ENCODE peak calls at places on chromosomes 13 and 19, in ten cellular contexts. P is heart right ventricle, Q is transverse colon, E is OCI-LY7, L is activated B cell treated with CpG ODN at 0.5 μM for 24 hours, W is ovary, F is AG09319, C is HFFc6, S is cardiac muscle cell, X is fibroblast of pulmonary artery. Y is an unnamed sample.

GRCh38 chr19:45506991-45507863 is at the start of gene VASP:
- DNase-seq in X (peak), E (peak), C (peak), Q (peak), F (no peak), P (peak), S (peak), L (peak), W (peak), Y (no peak)

GRCh38 chr13:24159921-24160324 is 597 bp upstream of the SPATA13 start:
- DNase-seq in Q (no peak), C (no peak), X (no peak), P (no peak), E (no peak), S (no peak), W (no peak), F (no peak), L (no peak), Y (no peak)

GRCh38 chr13:25489238-25489637 is 117.5 kb downstream of the ATP8A2 start:
- DNase-seq in P (no peak), W (no peak), X (no peak), L (no peak), S (no peak), Q (no peak), E (no peak), F (no peak), C (no peak), Y (no peak)

GRCh38 chr19:37362733-37363132 is 8.2 kb upstream of the ZNF527 start:
- DNase-seq in W (no peak), S (peak), C (no peak), L (no peak), E (peak), X (peak), P (no peak), Q (no peak), F (no peak), Y (no peak)

GRCh38 chr19:16442386-16443276 is 29.1 kb downstream of the EPS15L1 start:
- DNase-seq in C (no peak), F (no peak), E (no peak), L (no peak), Q (peak), X (no peak), W (no peak), S (peak), P (peak), Y (no peak)

GRCh38 chr13:58495668-58496067 is 864.1 kb downstream of the PCDH17 start:
- DNase-seq in S (no peak), E (no peak), Q (no peak), W (no peak), X (no peak), F (no peak), P (no peak), C (no peak), L (no peak), Y (no peak)

GRCh38 chr19:34232566-34233481 is 21.5 kb upstream of the GARRE1 start:
- DNase-seq in F (peak), P (peak), L (no peak), Q (no peak), X (peak), W (peak), E (no peak), S (no peak), C (peak), Y (peak)

GRCh38 chr13:46885018-46885417 is 11.8 kb downstream of the HTR2A start:
- DNase-seq in Q (no peak), P (no peak), S (no peak), X (no peak), C (peak), W (no peak), F (no peak), E (no peak), L (no peak), Y (no peak)

GRCh38 chr13:92074658-92075057 is 676.2 kb downstream of the GPC5 start:
- DNase-seq in P (no peak), X (peak), S (peak), Q (no peak), C (no peak), E (peak), F (no peak), L (no peak), W (no peak), Y (no peak)

GRCh38 chr13:42041017-42041683 is 7.3 kb upstream of the DGKH start:
- DNase-seq in E (peak), P (peak), X (peak), F (no peak), W (peak), S (peak), L (peak), C (peak), Q (peak), Y (no peak)

DNA sequence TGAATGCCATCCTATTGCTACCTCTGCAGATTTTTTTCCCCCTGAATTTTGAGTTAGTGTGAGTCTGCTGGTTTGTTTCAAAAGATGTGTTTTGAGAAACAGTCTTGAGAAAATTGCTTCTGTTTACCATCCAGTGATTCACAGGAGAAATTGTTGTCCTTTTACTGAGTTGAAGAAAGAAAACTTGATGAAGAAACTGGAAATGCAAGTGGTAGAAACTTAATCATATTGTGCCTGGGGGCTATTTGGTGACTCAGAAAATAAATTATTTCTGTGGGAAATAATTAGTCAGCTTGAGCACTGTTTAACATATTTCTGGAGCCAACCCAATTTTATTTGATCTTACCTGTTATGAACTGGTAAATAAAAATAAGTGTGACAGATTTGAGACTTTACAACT is 35.4 kb downstream of the PAN3 start:
- DNase-seq in F (no peak), W (no peak), Q (no peak), L (no peak), C (no peak), P (no peak), S (no peak), E (no peak), X (no peak), Y (no peak)
- TF ChIP-seq CTCF in F (no peak), W (no peak), Q (no peak), L (no peak), C (no peak), P (no peak), S (no peak), E (no peak), X (no peak), Y (no peak)

GRCh38 chr13:27556109-27556508 is 64.2 kb downstream of the LNX2 start:
- DNase-seq in L (no peak), F (peak), C (peak), P (peak), W (no peak), S (no peak), X (peak), E (no peak), Q (no peak), Y (peak)
- TF ChIP-seq CTCF in L (no peak), F (peak), C (peak), P (no peak), W (no peak), S (peak), X (no peak), E (no peak), Q (no peak), Y (peak)

DNA sequence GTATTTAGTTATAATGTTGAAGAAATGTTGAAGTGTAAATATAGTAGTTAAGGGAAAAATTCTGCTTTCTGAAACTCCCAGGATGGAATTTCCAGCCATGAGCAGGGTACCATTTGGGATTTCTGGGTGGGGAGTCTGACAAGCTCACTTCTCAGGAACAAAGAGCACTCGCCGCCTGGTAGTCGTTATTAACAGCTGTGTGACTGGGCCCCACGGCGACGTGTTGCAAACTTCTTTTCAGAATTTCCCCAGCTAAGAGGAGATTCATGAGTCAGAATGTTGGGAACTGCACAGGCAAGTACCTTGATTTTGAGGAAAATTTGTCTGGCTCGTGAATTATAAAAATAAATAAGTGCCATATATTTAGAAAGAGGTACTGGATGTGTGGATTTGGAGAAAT is 103.7 kb downstream of the LACC1 start:
- DNase-seq in P (no peak), C (no peak), W (no peak), X (no peak), L (no peak), Q (no peak), F (no peak), S (peak), E (no peak), Y (no peak)
- TF ChIP-seq CTCF in P (no peak), C (no peak), W (no peak), X (no peak), L (no peak), Q (no peak), F (no peak), S (no peak), E (no peak), Y (no peak)

GRCh38 chr13:77565635-77566034 is 30.1 kb downstream of the SCEL start:
- DNase-seq in F (no peak), S (peak), Q (no peak), W (no peak), X (peak), C (peak), P (no peak), E (peak), L (no peak), Y (no peak)
- TF ChIP-seq CTCF in F (peak), S (peak), Q (peak), W (no peak), X (peak), C (peak), P (no peak), E (peak), L (no peak), Y (peak)

DNA sequence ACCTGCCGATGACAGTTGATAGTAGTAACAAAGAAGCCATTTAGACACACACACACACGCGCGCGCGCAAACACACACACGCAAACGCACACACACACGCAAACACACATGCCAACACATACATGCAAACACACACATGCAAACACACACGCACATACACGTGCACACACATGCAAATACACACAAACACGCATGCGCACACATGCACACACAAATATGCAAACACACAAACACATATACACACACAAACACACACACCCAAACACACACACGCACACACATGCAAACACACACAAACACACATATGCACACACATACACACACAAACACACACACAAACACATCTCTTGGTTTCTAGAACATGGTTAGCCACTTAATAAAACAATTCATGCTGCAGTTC is 50.1 kb downstream of the ZNF557 start:
- DNase-seq in E (no peak), Q (no peak), P (no peak), W (no peak), F (no peak), C (no peak), S (no peak), L (no peak), X (no peak), Y (no peak)
- TF ChIP-seq CTCF in E (no peak), Q (no peak), P (no peak), W (no peak), F (no peak), C (no peak), S (no peak), L (no peak), X (no peak), Y (no peak)